ENCODE peak calls at places on chromosomes 7 and 10, in eight cellular contexts. X, C, D, K, F, B, M and A are unnamed samples.

GRCh38 chr7:49308787-49309186 is 384.4 kb downstream of the CDC14C start:
- DNase-seq in X (no peak), C (no peak), D (no peak), K (no peak), F (no peak), B (no peak), M (no peak), A (no peak)

GRCh38 chr7:16130127-16131110 is 290.9 kb downstream of the CRPPA start:
- DNase-seq in X (no peak), C (no peak), D (no peak), K (no peak), F (no peak), B (no peak), M (no peak), A (peak)

GRCh38 chr10:69472544-69472943 is 21.3 kb downstream of the TSPAN15 start:
- DNase-seq in X (no peak), C (no peak), D (no peak), K (no peak), F (no peak), B (no peak), M (peak), A (no peak)

GRCh38 chr10:96440257-96441125 is 73.2 kb downstream of the TLL2 start:
- DNase-seq in X (no peak), C (no peak), D (no peak), K (no peak), F (no peak), B (no peak), M (no peak), A (no peak)

GRCh38 chr10:80447618-80448190 is 6.4 kb upstream of the TSPAN14 start:
- DNase-seq in X (no peak), C (no peak), D (no peak), K (no peak), F (no peak), B (peak), M (no peak), A (no peak)

GRCh38 chr7:106284516-106285050 is at the start of gene NAMPT:
- DNase-seq in X (peak), C (peak), D (no peak), K (peak), F (no peak), B (peak), M (no peak), A (no peak)

GRCh38 chr10:97127507-97127906 is 58.3 kb downstream of the SLIT1 start:
- DNase-seq in X (no peak), C (no peak), D (no peak), K (no peak), F (no peak), B (peak), M (no peak), A (no peak)

GRCh38 chr7:132650498-132650897 is 74.2 kb upstream of the PLXNA4 start:
- DNase-seq in X (no peak), C (peak), D (peak), K (peak), F (no peak), B (no peak), M (peak), A (no peak)

GRCh38 chr7:28787116-28787515 is 171.0 kb downstream of the TRIL start:
- DNase-seq in X (no peak), C (no peak), D (no peak), K (no peak), F (no peak), B (no peak), M (no peak), A (no peak)

GRCh38 chr10:29712108-29712507 is 77.3 kb upstream of the SVIL start:
- DNase-seq in X (no peak), C (no peak), D (peak), K (no peak), F (no peak), B (no peak), M (no peak), A (peak)

GRCh38 chr10:60495357-60495756 is 105.7 kb upstream of the ANK3 start:
- DNase-seq in X (no peak), C (peak), D (no peak), K (no peak), F (no peak), B (no peak), M (no peak), A (no peak)

GRCh38 chr7:122310119-122311021 is 5.8 kb upstream of the FEZF1 start:
- DNase-seq in X (no peak), C (no peak), D (no peak), K (peak), F (no peak), B (no peak), M (peak), A (no peak)

GRCh38 chr10:17144757-17145156 is 15.1 kb upstream of the CUBN start:
- DNase-seq in X (no peak), C (peak), D (no peak), K (no peak), F (no peak), B (no peak), M (no peak), A (no peak)

GRCh38 chr7:131563918-131564317 is 7.5 kb upstream of the PODXL start:
- DNase-seq in X (no peak), C (no peak), D (no peak), K (no peak), F (no peak), B (no peak), M (no peak), A (no peak)

GRCh38 chr7:117127585-117128168 is 174.4 kb downstream of the ST7 start:
- DNase-seq in X (no peak), C (peak), D (peak), K (peak), F (peak), B (no peak), M (peak), A (peak)

GRCh38 chr7:142871260-142872105 is 14.1 kb downstream of the TRPV6 start:
- DNase-seq in X (no peak), C (no peak), D (no peak), K (no peak), F (no peak), B (peak), M (no peak), A (no peak)

GRCh38 chr7:16268821-16269768 is 152.2 kb downstream of the CRPPA start:
- DNase-seq in X (no peak), C (peak), D (peak), K (peak), F (no peak), B (no peak), M (peak), A (no peak)

GRCh38 chr7:15853832-15854470 is 167.5 kb upstream of the MEOX2 start:
- DNase-seq in X (no peak), C (no peak), D (no peak), K (no peak), F (no peak), B (no peak), M (peak), A (no peak)

GRCh38 chr10:119640384-119640783 is 10.8 kb upstream of the BAG3 start:
- DNase-seq in X (no peak), C (no peak), D (no peak), K (no peak), F (no peak), B (no peak), M (no peak), A (no peak)

GRCh38 chr7:50658696-50659095 is 93.5 kb upstream of the DDC start:
- DNase-seq in X (no peak), C (no peak), D (no peak), K (no peak), F (no peak), B (peak), M (no peak), A (no peak)

GRCh38 chr10:124696446-124697392 is 47.5 kb downstream of the FAM53B start:
- DNase-seq in X (no peak), C (no peak), D (no peak), K (no peak), F (no peak), B (peak), M (no peak), A (no peak)

GRCh38 chr7:73829921-73830617 is 727 bp upstream of the CLDN4 start:
- DNase-seq in X (no peak), C (no peak), D (peak), K (peak), F (no peak), B (no peak), M (no peak), A (no peak)

GRCh38 chr7:86793129-86793528 is 149.4 kb downstream of the GRM3 start:
- DNase-seq in X (no peak), C (no peak), D (no peak), K (no peak), F (no peak), B (no peak), M (no peak), A (no peak)

GRCh38 chr10:34522542-34522941 is 292.6 kb downstream of the PARD3 start:
- DNase-seq in X (no peak), C (no peak), D (no peak), K (peak), F (no peak), B (no peak), M (peak), A (peak)

GRCh38 chr7:158993591-158993990 is 137.2 kb downstream of the DYNC2I1 start:
- DNase-seq in X (no peak), C (no peak), D (no peak), K (no peak), F (no peak), B (peak), M (no peak), A (no peak)

GRCh38 chr10:11869743-11870460 is 46.7 kb downstream of the PROSER2 start:
- DNase-seq in X (no peak), C (no peak), D (no peak), K (no peak), F (no peak), B (peak), M (peak), A (no peak)

GRCh38 chr7:131011437-131011752 is 277.4 kb upstream of the KLF14 start:
- DNase-seq in X (peak), C (no peak), D (no peak), K (no peak), F (no peak), B (no peak), M (no peak), A (no peak)

GRCh38 chr7:136312592-136312991 is 335.4 kb upstream of the MTPN start:
- DNase-seq in X (no peak), C (no peak), D (no peak), K (no peak), F (no peak), B (no peak), M (no peak), A (no peak)

GRCh38 chr10:130359711-130360110 is 223.5 kb downstream of the GLRX3 start:
- DNase-seq in X (no peak), C (no peak), D (no peak), K (no peak), F (no peak), B (peak), M (no peak), A (no peak)

GRCh38 chr10:113709221-113709838 is 29.6 kb downstream of the CASP7 start:
- DNase-seq in X (no peak), C (no peak), D (no peak), K (peak), F (no peak), B (no peak), M (peak), A (no peak)

GRCh38 chr10:116521424-116522305 is 24.1 kb upstream of the PNLIP start:
- DNase-seq in X (no peak), C (peak), D (no peak), K (peak), F (peak), B (no peak), M (peak), A (peak)

GRCh38 chr10:114022292-114022691 is 21.4 kb upstream of the ADRB1 start:
- DNase-seq in X (peak), C (no peak), D (no peak), K (no peak), F (no peak), B (no peak), M (peak), A (no peak)

GRCh38 chr7:157664866-157665633 is 328.2 kb downstream of the DNAJB6 start:
- DNase-seq in X (no peak), C (no peak), D (peak), K (no peak), F (no peak), B (no peak), M (no peak), A (no peak)

GRCh38 chr10:35503548-35503947 is 101.6 kb upstream of the GJD4 start:
- DNase-seq in X (no peak), C (no peak), D (no peak), K (no peak), F (no peak), B (no peak), M (no peak), A (no peak)

GRCh38 chr10:27072436-27073114 is 27.7 kb downstream of the ANKRD26 start:
- DNase-seq in X (no peak), C (no peak), D (no peak), K (no peak), F (no peak), B (no peak), M (no peak), A (no peak)

GRCh38 chr7:47460251-47460989 is 121.5 kb downstream of the TNS3 start:
- DNase-seq in X (no peak), C (no peak), D (no peak), K (peak), F (no peak), B (no peak), M (no peak), A (no peak)

GRCh38 chr7:4845740-4846142 is 16.1 kb downstream of the PAPOLB start:
- DNase-seq in X (peak), C (no peak), D (no peak), K (peak), F (no peak), B (no peak), M (no peak), A (no peak)

GRCh38 chr10:125159932-125160855 is at the start of gene CTBP2:
- DNase-seq in X (peak), C (no peak), D (no peak), K (peak), F (no peak), B (peak), M (peak), A (no peak)

GRCh38 chr7:114413741-114414140 is 874 bp upstream of the FOXP2 start:
- DNase-seq in X (no peak), C (no peak), D (no peak), K (no peak), F (no peak), B (no peak), M (peak), A (no peak)

GRCh38 chr7:114414151-114415053 is at the start of gene FOXP2:
- DNase-seq in X (no peak), C (no peak), D (no peak), K (no peak), F (no peak), B (no peak), M (peak), A (no peak)

GRCh38 chr7:114415054-114415997 is 711 bp downstream of the FOXP2 start:
- DNase-seq in X (no peak), C (no peak), D (no peak), K (no peak), F (no peak), B (no peak), M (no peak), A (no peak)

GRCh38 chr7:114409750-114410149 is 4.9 kb upstream of the FOXP2 start:
- DNase-seq in X (no peak), C (peak), D (no peak), K (no peak), F (no peak), B (no peak), M (no peak), A (no peak)

GRCh38 chr7:114412548-114412947 is 2.1 kb upstream of the FOXP2 start:
- DNase-seq in X (no peak), C (no peak), D (no peak), K (no peak), F (no peak), B (no peak), M (no peak), A (no peak)
- H3K4me3 ChIP-seq in X (no peak), C (no peak), D (no peak), K (no peak), F (no peak), B (no peak), M (no peak), A (no peak)

GRCh38 chr10:6802762-6803428 is 222.8 kb upstream of the PRKCQ start:
- DNase-seq in X (no peak), C (no peak), D (no peak), K (no peak), F (no peak), B (no peak), M (no peak), A (no peak)
- H3K4me3 ChIP-seq in X (no peak), C (no peak), D (no peak), K (no peak), F (no peak), B (no peak), M (no peak), A (no peak)

GRCh38 chr7:56063882-56064625 is at the start of gene SUMF2:
- DNase-seq in X (peak), C (peak), D (peak), K (peak), F (peak), B (peak), M (peak), A (peak)

GRCh38 chr7:56062382-56062781 is 1.7 kb upstream of the SUMF2 start:
- DNase-seq in X (no peak), C (no peak), D (peak), K (no peak), F (no peak), B (no peak), M (peak), A (no peak)

DNA sequence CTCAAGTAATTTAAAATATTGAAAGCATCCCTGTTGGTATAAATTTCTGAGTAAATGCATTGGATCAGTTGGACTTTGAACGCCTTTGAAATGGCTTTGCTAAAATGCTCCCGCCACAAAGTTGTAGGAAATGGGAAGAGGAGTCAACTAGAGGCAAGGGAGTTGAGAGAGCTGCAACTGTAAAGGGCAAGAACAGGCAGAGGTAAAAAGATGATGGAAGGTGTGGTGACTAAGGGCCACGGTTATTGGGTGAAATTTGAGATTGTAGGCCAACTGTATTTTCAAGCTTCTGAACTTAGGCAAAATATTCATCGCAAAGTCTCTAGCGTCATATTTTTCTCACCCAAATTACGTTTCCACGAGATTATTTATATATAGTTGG is 595 bp upstream of the SUMF2 start:
- DNase-seq in X (no peak), C (peak), D (no peak), K (no peak), F (no peak), B (no peak), M (no peak), A (no peak)
- H3K4me3 ChIP-seq in X (peak), C (peak), D (peak), K (no peak), F (peak), B (no peak), M (no peak), A (peak)

DNA sequence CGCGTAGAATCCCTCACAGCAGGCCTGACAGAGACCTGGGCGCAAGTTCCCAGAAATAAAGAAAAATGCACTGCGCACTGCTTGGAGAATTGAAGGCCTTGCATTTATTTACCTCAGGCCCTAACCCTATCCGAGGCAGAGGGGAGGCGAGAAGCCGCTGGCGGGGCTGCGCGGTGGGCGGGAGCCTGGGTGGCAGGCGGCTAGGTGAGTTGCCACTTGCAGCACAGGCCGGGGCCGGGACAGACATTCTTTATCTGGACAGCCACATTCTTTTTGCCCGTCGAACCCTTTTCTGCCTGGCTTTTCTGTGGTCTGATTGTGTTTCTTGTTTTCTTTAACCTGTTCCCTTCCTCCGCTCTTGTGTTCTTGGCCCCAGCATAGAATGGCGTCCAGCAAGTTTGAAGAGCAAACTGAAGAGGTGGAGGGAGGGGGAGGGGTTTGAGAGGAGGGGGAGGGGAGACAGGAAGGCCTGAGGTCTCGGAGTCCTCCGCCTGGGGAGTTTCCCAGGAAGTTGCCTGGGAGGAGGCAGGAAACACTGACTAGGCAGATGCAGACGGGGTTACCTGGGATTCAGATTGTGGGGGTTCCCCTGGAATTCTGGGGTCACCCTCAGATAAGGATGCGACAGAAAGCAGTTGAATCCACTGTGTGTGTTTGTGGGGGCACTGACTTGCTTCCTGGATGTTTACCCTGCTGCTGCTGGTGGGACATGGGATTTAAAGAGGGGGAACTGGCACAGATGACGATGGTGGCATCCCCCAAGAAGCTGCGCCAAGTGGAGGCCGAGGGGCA is 5.1 kb downstream of the SHH start:
- DNase-seq in X (no peak), C (no peak), D (no peak), K (peak), F (no peak), B (no peak), M (no peak), A (no peak)
- H3K4me3 ChIP-seq in X (no peak), C (no peak), D (no peak), K (no peak), F (no peak), B (no peak), M (no peak), A (no peak)

GRCh38 chr10:110357252-110357780 is 52.6 kb upstream of the SMNDC1 start:
- DNase-seq in X (no peak), C (peak), D (no peak), K (peak), F (no peak), B (no peak), M (peak), A (no peak)
- H3K4me3 ChIP-seq in X (no peak), C (no peak), D (no peak), K (no peak), F (peak), B (no peak), M (no peak), A (no peak)

GRCh38 chr7:25360471-25360870 is 132.2 kb upstream of the NPVF start:
- DNase-seq in X (no peak), C (no peak), D (no peak), K (peak), F (no peak), B (no peak), M (no peak), A (peak)
- H3K4me3 ChIP-seq in X (no peak), C (no peak), D (no peak), K (no peak), F (no peak), B (no peak), M (no peak), A (no peak)

GRCh38 chr7:127447326-127447945 is 54.9 kb upstream of the ZNF800 start:
- DNase-seq in X (no peak), C (peak), D (peak), K (no peak), F (peak), B (no peak), M (peak), A (peak)
- H3K4me3 ChIP-seq in X (no peak), C (no peak), D (no peak), K (no peak), F (no peak), B (no peak), M (no peak), A (no peak)

GRCh38 chr10:5419466-5420094 is 7.2 kb downstream of the NET1 start:
- DNase-seq in X (no peak), C (peak), D (no peak), K (no peak), F (no peak), B (no peak), M (no peak), A (no peak)
- H3K4me3 ChIP-seq in X (no peak), C (no peak), D (no peak), K (no peak), F (no peak), B (no peak), M (no peak), A (no peak)